ENCODE peak calls at places on chromosomes 16 and 17, in six cellular contexts. One of them, this sample, is unnamed.

GRCh38 chr17:9432867-9433495 is 142.6 kb downstream of the STX8 start:
- DNase-seq in choroid plexus epithelial cell: peak; percentile 66
- DNase-seq in cardiac muscle cell: no peak
- DNase-seq in pancreas: no peak
- DNase-seq in transverse colon: no peak
- DNase-seq in foreskin fibroblast: peak; percentile 41
- DNase-seq in this sample: no peak

GRCh38 chr17:44981221-44981968 is 13.3 kb upstream of the C1QL1 start:
- DNase-seq in transverse colon: no peak
- DNase-seq in foreskin fibroblast: peak; percentile 50
- DNase-seq in pancreas: no peak
- DNase-seq in choroid plexus epithelial cell: peak; percentile 91
- DNase-seq in cardiac muscle cell: no peak
- DNase-seq in this sample: no peak

GRCh38 chr16:12239953-12240485 is 263.5 kb downstream of the SNX29 start:
- DNase-seq in cardiac muscle cell: no peak
- DNase-seq in choroid plexus epithelial cell: peak; percentile 66
- DNase-seq in pancreas: no peak
- DNase-seq in transverse colon: no peak
- DNase-seq in foreskin fibroblast: no peak
- DNase-seq in this sample: no peak

GRCh38 chr17:28985950-28986713 is 19.7 kb downstream of the SEZ6 start:
- DNase-seq in cardiac muscle cell: no peak
- DNase-seq in foreskin fibroblast: no peak
- DNase-seq in pancreas: no peak
- DNase-seq in transverse colon: no peak
- DNase-seq in choroid plexus epithelial cell: no peak
- DNase-seq in this sample: no peak

GRCh38 chr17:607341-608060 is 107.1 kb downstream of the VPS53 start:
- DNase-seq in choroid plexus epithelial cell: no peak
- DNase-seq in cardiac muscle cell: no peak
- DNase-seq in transverse colon: no peak
- DNase-seq in foreskin fibroblast: no peak
- DNase-seq in pancreas: no peak
- DNase-seq in this sample: no peak

GRCh38 chr16:89191033-89191900 is 9.1 kb downstream of the SLC22A31 start:
- DNase-seq in foreskin fibroblast: no peak
- DNase-seq in transverse colon: no peak
- DNase-seq in cardiac muscle cell: no peak
- DNase-seq in pancreas: peak; percentile 82
- DNase-seq in choroid plexus epithelial cell: no peak
- DNase-seq in this sample: no peak

GRCh38 chr16:85055503-85056210 is 28.1 kb downstream of the KIAA0513 start:
- DNase-seq in pancreas: no peak
- DNase-seq in transverse colon: peak; percentile 72
- DNase-seq in foreskin fibroblast: peak; percentile 18
- DNase-seq in choroid plexus epithelial cell: peak; percentile 76
- DNase-seq in cardiac muscle cell: peak; percentile 61
- DNase-seq in this sample: peak; percentile 11

GRCh38 chr17:4232168-4232813 is 31.5 kb downstream of the ANKFY1 start:
- DNase-seq in pancreas: no peak
- DNase-seq in choroid plexus epithelial cell: peak; percentile 77
- DNase-seq in transverse colon: no peak
- DNase-seq in foreskin fibroblast: peak; percentile 53
- DNase-seq in cardiac muscle cell: no peak
- DNase-seq in this sample: no peak

GRCh38 chr17:73575470-73576235 is 68.6 kb downstream of the SDK2 start:
- DNase-seq in cardiac muscle cell: no peak
- DNase-seq in transverse colon: no peak
- DNase-seq in pancreas: no peak
- DNase-seq in foreskin fibroblast: no peak
- DNase-seq in choroid plexus epithelial cell: no peak
- DNase-seq in this sample: no peak

GRCh38 chr16:4404247-4404966 is 12.0 kb downstream of the CORO7 start:
- DNase-seq in foreskin fibroblast: no peak
- DNase-seq in transverse colon: peak; percentile 32
- DNase-seq in cardiac muscle cell: peak; percentile 72
- DNase-seq in choroid plexus epithelial cell: peak; percentile 70
- DNase-seq in pancreas: peak; percentile 74
- DNase-seq in this sample: no peak

GRCh38 chr17:1022278-1023024 is 25.5 kb downstream of the TIMM22 start:
- DNase-seq in transverse colon: no peak
- DNase-seq in cardiac muscle cell: no peak
- DNase-seq in pancreas: no peak
- DNase-seq in foreskin fibroblast: no peak
- DNase-seq in choroid plexus epithelial cell: no peak
- DNase-seq in this sample: no peak

GRCh38 chr17:60169921-60170817 is 20.4 kb downstream of the CA4 start:
- DNase-seq in transverse colon: peak; percentile 86
- DNase-seq in pancreas: no peak
- DNase-seq in choroid plexus epithelial cell: peak; percentile 66
- DNase-seq in cardiac muscle cell: no peak
- DNase-seq in foreskin fibroblast: no peak
- DNase-seq in this sample: no peak

GRCh38 chr16:27230562-27230991 is 27.3 kb downstream of the KDM8 start:
- DNase-seq in choroid plexus epithelial cell: no peak
- DNase-seq in pancreas: no peak
- DNase-seq in transverse colon: peak; percentile 91
- DNase-seq in foreskin fibroblast: no peak
- DNase-seq in cardiac muscle cell: peak; percentile 25
- DNase-seq in this sample: no peak

GRCh38 chr17:63838586-63839184 is 3.8 kb downstream of the SMARCD2 start:
- DNase-seq in foreskin fibroblast: peak; percentile 88
- DNase-seq in choroid plexus epithelial cell: peak; percentile 77
- DNase-seq in cardiac muscle cell: no peak
- DNase-seq in transverse colon: peak; percentile 82
- DNase-seq in pancreas: peak; percentile 96
- DNase-seq in this sample: peak; percentile 35

GRCh38 chr16:12257926-12258561 is 281.5 kb downstream of the SNX29 start:
- DNase-seq in pancreas: no peak
- DNase-seq in cardiac muscle cell: peak; percentile 35
- DNase-seq in foreskin fibroblast: no peak
- DNase-seq in choroid plexus epithelial cell: no peak
- DNase-seq in transverse colon: peak; percentile 77
- DNase-seq in this sample: no peak

GRCh38 chr16:81521141-81521626 is 76.6 kb downstream of the CMIP start:
- DNase-seq in foreskin fibroblast: no peak
- DNase-seq in transverse colon: peak; percentile 63
- DNase-seq in pancreas: no peak
- DNase-seq in cardiac muscle cell: no peak
- DNase-seq in choroid plexus epithelial cell: no peak
- DNase-seq in this sample: no peak

GRCh38 chr16:31130899-31131298 is 4.6 kb downstream of the PRSS8 start:
- DNase-seq in transverse colon: peak; percentile 92
- DNase-seq in choroid plexus epithelial cell: no peak
- DNase-seq in pancreas: peak; percentile 96
- DNase-seq in cardiac muscle cell: no peak
- DNase-seq in foreskin fibroblast: no peak
- DNase-seq in this sample: no peak

GRCh38 chr16:56226840-56227525 is 35.7 kb downstream of the GNAO1 start:
- DNase-seq in foreskin fibroblast: no peak
- DNase-seq in pancreas: no peak
- DNase-seq in transverse colon: no peak
- DNase-seq in cardiac muscle cell: no peak
- DNase-seq in choroid plexus epithelial cell: no peak
- DNase-seq in this sample: no peak

GRCh38 chr16:56227936-56228335 is 36.6 kb downstream of the GNAO1 start:
- DNase-seq in foreskin fibroblast: no peak
- DNase-seq in pancreas: no peak
- DNase-seq in choroid plexus epithelial cell: no peak
- DNase-seq in transverse colon: no peak
- DNase-seq in cardiac muscle cell: no peak
- DNase-seq in this sample: no peak

GRCh38 chr16:56225013-56225742 is 33.9 kb downstream of the GNAO1 start:
- DNase-seq in pancreas: no peak
- DNase-seq in foreskin fibroblast: no peak
- DNase-seq in cardiac muscle cell: no peak
- DNase-seq in transverse colon: no peak
- DNase-seq in choroid plexus epithelial cell: no peak
- DNase-seq in this sample: no peak

GRCh38 chr16:56228476-56228875 is 37.2 kb downstream of the GNAO1 start:
- DNase-seq in pancreas: no peak
- DNase-seq in cardiac muscle cell: no peak
- DNase-seq in choroid plexus epithelial cell: no peak
- DNase-seq in foreskin fibroblast: no peak
- DNase-seq in transverse colon: no peak
- DNase-seq in this sample: no peak

DNA sequence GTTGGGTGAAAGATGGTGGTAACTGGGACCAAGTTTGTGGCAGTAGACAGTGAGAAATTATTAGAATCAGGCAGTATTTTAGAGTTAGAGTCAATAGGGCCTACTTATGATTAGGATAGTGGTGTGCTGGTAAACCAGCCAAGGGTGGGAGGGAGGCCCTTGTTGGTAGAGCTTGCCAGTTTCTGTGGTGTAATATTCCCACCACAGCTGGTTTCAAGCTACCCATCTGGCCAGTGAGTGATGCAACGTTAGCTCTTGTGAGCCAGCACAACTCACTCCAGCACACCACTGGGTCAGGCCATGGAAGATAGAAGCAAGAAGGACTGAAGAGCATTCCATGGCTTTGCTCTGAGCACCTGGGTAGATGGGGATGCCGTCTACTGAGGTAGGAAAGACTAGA is 34.9 kb downstream of the GNAO1 start:
- DNase-seq in choroid plexus epithelial cell: no peak
- DNase-seq in pancreas: no peak
- DNase-seq in cardiac muscle cell: no peak
- DNase-seq in foreskin fibroblast: no peak
- DNase-seq in transverse colon: no peak
- DNase-seq in this sample: no peak
- H3K4me3 ChIP-seq in choroid plexus epithelial cell: no peak overlapping the region
- H3K4me3 ChIP-seq in pancreas: no peak overlapping the region
- H3K4me3 ChIP-seq in cardiac muscle cell: no peak overlapping the region
- H3K4me3 ChIP-seq in foreskin fibroblast: no peak overlapping the region
- H3K4me3 ChIP-seq in transverse colon: no peak overlapping the region
- H3K4me3 ChIP-seq in this sample: no peak overlapping the region

DNA sequence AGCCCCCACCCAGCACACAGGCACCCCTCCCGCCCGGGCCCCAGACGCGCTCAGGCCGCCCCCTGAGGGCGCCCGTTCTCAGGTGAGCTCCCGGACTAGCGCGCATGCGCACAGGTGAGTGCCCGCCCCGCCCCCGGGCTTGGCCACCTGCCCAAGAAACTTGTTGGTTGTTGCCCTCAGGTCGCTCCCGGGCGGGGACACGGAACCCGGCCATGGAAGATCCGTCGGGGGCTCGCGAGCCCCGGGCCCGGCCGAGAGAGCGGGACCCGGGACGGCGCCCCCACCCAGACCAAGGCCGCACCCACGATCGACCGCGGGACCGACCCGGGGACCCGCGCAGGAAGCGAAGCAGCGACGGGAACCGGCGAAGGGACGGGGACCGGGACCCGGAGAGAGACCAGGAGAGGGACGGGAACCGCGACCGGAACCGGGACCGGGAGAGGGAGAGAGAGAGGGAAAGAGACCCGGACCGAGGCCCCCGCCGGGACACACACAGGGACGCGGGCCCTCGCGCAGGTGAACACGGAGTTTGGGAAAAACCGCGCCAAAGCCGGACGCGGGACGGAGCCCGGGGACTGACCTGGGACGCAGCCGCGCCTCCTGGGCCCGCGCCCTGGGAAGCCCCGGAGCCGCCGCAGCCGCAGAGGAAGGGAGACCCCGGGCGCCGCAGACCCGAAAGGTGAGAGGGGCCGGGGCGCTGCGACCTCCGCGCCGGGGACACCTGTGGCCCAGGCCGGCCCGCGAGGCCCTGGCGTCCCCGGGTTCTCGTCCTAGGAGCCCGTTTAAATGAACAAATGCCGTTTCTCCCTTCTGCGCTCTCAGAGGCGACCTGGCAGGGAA is at the start of gene MARVELD3:
- DNase-seq in cardiac muscle cell: peak; percentile 24
- DNase-seq in transverse colon: peak; percentile 94
- DNase-seq in pancreas: peak; percentile 99
- DNase-seq in foreskin fibroblast: no peak
- DNase-seq in choroid plexus epithelial cell: no peak
- DNase-seq in this sample: no peak
- TF ChIP-seq CTCF in cardiac muscle cell: no peak
- TF ChIP-seq CTCF in transverse colon: no peak
- TF ChIP-seq CTCF in pancreas: no peak
- TF ChIP-seq CTCF in foreskin fibroblast: no peak
- TF ChIP-seq CTCF in choroid plexus epithelial cell: no peak
- TF ChIP-seq CTCF in this sample: no peak

GRCh38 chr16:22232277-22233049 is 26.4 kb downstream of the EEF2K start:
- DNase-seq in cardiac muscle cell: no peak
- DNase-seq in transverse colon: peak; percentile 94
- DNase-seq in foreskin fibroblast: no peak
- DNase-seq in pancreas: peak; percentile 92
- DNase-seq in choroid plexus epithelial cell: peak; percentile 68
- DNase-seq in this sample: peak; percentile 18
- H3K4me3 ChIP-seq in cardiac muscle cell: no peak overlapping the region
- H3K4me3 ChIP-seq in transverse colon: no peak overlapping the region
- H3K4me3 ChIP-seq in foreskin fibroblast: no peak overlapping the region
- H3K4me3 ChIP-seq in pancreas: no peak overlapping the region
- H3K4me3 ChIP-seq in choroid plexus epithelial cell: no peak overlapping the region
- H3K4me3 ChIP-seq in this sample: no peak overlapping the region

DNA sequence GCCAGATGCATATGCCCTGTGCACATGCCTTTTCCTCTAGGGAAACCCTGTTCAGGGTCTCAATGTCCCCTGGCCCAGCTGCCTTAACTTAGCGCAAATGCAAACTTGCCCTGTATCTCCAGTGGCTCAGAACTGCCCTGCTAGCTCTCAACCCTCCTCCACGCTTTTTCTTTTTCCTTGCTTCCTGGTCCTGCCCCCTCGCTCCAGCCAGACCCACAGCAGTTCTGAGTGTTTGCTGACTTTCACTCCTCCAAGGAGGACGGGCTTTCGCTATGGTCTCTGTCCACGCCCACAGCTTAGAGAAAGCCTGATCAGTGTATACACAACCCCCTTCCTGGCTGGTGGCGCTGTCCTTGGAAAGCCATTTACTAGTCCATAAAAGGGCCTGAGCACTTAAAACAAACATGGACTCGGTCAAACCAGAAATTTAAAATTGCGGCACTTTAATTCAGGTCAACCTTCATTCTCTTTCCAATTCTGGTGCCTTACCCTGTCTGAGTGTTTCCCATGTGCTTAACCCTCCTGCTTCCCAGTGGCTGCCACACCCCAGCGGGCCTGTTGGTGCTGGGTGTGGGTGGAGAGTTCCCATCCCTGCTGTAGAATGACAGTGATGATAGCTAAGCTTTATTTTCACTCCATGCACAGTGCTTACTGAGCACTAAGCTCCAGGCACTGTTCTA is 15.6 kb upstream of the TMEM98 start:
- DNase-seq in pancreas: peak; percentile 89
- DNase-seq in choroid plexus epithelial cell: peak; percentile 85
- DNase-seq in foreskin fibroblast: peak; percentile 70
- DNase-seq in transverse colon: peak; percentile 87
- DNase-seq in cardiac muscle cell: peak; percentile 49
- DNase-seq in this sample: no peak
- TF ChIP-seq CTCF in pancreas: no peak
- TF ChIP-seq CTCF in choroid plexus epithelial cell: peak; percentile 24
- TF ChIP-seq CTCF in foreskin fibroblast: peak; percentile 14
- TF ChIP-seq CTCF in transverse colon: peak; percentile 15
- TF ChIP-seq CTCF in cardiac muscle cell: peak; percentile 30
- TF ChIP-seq CTCF in this sample: peak; percentile 12

GRCh38 chr17:61397086-61397842 is 2.4 kb upstream of the TBX2 start:
- DNase-seq in cardiac muscle cell: peak; percentile 92
- DNase-seq in foreskin fibroblast: no peak
- DNase-seq in choroid plexus epithelial cell: no peak
- DNase-seq in transverse colon: no peak
- DNase-seq in pancreas: no peak
- DNase-seq in this sample: no peak
- H3K4me3 ChIP-seq in cardiac muscle cell: peak overlapping the region; percentile 63
- H3K4me3 ChIP-seq in foreskin fibroblast: peak overlapping the region; percentile 92
- H3K4me3 ChIP-seq in choroid plexus epithelial cell: peak overlapping the region; percentile 42
- H3K4me3 ChIP-seq in transverse colon: peak overlapping the region; percentile 20
- H3K4me3 ChIP-seq in pancreas: no peak overlapping the region
- H3K4me3 ChIP-seq in this sample: peak overlapping the region; percentile 12

GRCh38 chr17:55585629-55586028 is 74.4 kb upstream of the SMIM36 start:
- DNase-seq in pancreas: no peak
- DNase-seq in cardiac muscle cell: no peak
- DNase-seq in foreskin fibroblast: no peak
- DNase-seq in transverse colon: no peak
- DNase-seq in choroid plexus epithelial cell: no peak
- DNase-seq in this sample: no peak
- TF ChIP-seq CTCF in pancreas: no peak
- TF ChIP-seq CTCF in cardiac muscle cell: no peak
- TF ChIP-seq CTCF in foreskin fibroblast: no peak
- TF ChIP-seq CTCF in transverse colon: no peak
- TF ChIP-seq CTCF in choroid plexus epithelial cell: no peak
- TF ChIP-seq CTCF in this sample: no peak

This sample was measured in retinal pigment epithelial cell.